ENCODE peak calls at places on chromosome X, in eight cellular contexts. D is gastrocnemius medialis, G is IMR-90, U is uterus, M is suprapubic skin, E is stomach, T is upper lobe of left lung, X is transverse colon. K is an unnamed sample. For H3K4me1, the result is how much of the 10 kb centered on the place peaks cover.

GRCh38 chrX:38649674-38650647 is 88.6 kb downstream of the TSPAN7 start:
- DNase-seq in D (peak), G (no peak), U (no peak), M (no peak), E (no peak), T (no peak), X (no peak), K (no peak)

GRCh38 chrX:1531106-1531890 is 5.7 kb downstream of the P2RY8 start:
- DNase-seq in D (no peak), G (no peak), U (no peak), M (peak), E (no peak), T (no peak), X (no peak), K (no peak)

GRCh38 chrX:2479420-2479780 is 21.4 kb downstream of the DHRSX start:
- DNase-seq in D (no peak), G (no peak), U (no peak), M (no peak), E (no peak), T (no peak), X (no peak), K (no peak)

GRCh38 chrX:63361494-63361893 is 10.4 kb upstream of the SPIN4 start:
- DNase-seq in D (no peak), G (no peak), U (no peak), M (no peak), E (no peak), T (no peak), X (no peak), K (no peak)

GRCh38 chrX:53320543-53321215 is 39.3 kb upstream of the IQSEC2 start:
- DNase-seq in D (no peak), G (no peak), U (no peak), M (no peak), E (peak), T (peak), X (peak), K (no peak)

GRCh38 chrX:14948701-14949100 is 75.5 kb downstream of the MOSPD2 start:
- DNase-seq in D (no peak), G (no peak), U (no peak), M (no peak), E (no peak), T (no peak), X (no peak), K (no peak)

GRCh38 chrX:31871989-31872388 is 800.1 kb upstream of the FTHL17 start:
- DNase-seq in D (no peak), G (no peak), U (no peak), M (no peak), E (no peak), T (no peak), X (no peak), K (no peak)

GRCh38 chrX:129957241-129958099 is 25.0 kb upstream of the BCORL1 start:
- DNase-seq in D (no peak), G (peak), U (peak), M (no peak), E (peak), T (peak), X (peak), K (peak)

GRCh38 chrX:78665286-78665685 is 6.2 kb upstream of the RTL3 start:
- DNase-seq in D (no peak), G (no peak), U (no peak), M (no peak), E (no peak), T (no peak), X (no peak), K (no peak)

GRCh38 chrX:153870288-153870690 is 15.7 kb downstream of the L1CAM start:
- DNase-seq in D (no peak), G (no peak), U (no peak), M (no peak), E (no peak), T (no peak), X (no peak), K (no peak)

GRCh38 chrX:3514996-3515395 is 168.5 kb upstream of the MXRA5 start:
- DNase-seq in D (no peak), G (peak), U (no peak), M (no peak), E (no peak), T (no peak), X (no peak), K (no peak)

GRCh38 chrX:80511969-80512760 is 91.9 kb downstream of the TENT5D start:
- DNase-seq in D (no peak), G (no peak), U (no peak), M (no peak), E (no peak), T (no peak), X (no peak), K (no peak)

GRCh38 chrX:429266-429825 is 42.6 kb upstream of the PPP2R3B start:
- DNase-seq in D (no peak), G (no peak), U (no peak), M (no peak), E (no peak), T (no peak), X (no peak), K (no peak)

GRCh38 chrX:427812-428725 is 41.4 kb upstream of the PPP2R3B start:
- DNase-seq in D (no peak), G (no peak), U (no peak), M (no peak), E (no peak), T (no peak), X (no peak), K (no peak)

GRCh38 chrX:425056-425455 is 38.3 kb upstream of the PPP2R3B start:
- DNase-seq in D (no peak), G (no peak), U (no peak), M (no peak), E (no peak), T (no peak), X (no peak), K (no peak)

GRCh38 chrX:431032-431431 is 44.3 kb upstream of the PPP2R3B start:
- DNase-seq in D (no peak), G (no peak), U (no peak), M (no peak), E (no peak), T (no peak), X (no peak), K (no peak)

GRCh38 chrX:426881-427280 is 40.2 kb upstream of the PPP2R3B start:
- DNase-seq in D (no peak), G (no peak), U (no peak), M (no peak), E (no peak), T (no peak), X (no peak), K (no peak)
- TF ChIP-seq POLR2A in D (no peak), G (no peak), U (no peak), M (no peak), E (no peak), T (no peak), X (no peak), K (no peak)

GRCh38 chrX:136259543-136259942 is 8.3 kb upstream of the MAP7D3 start:
- DNase-seq in D (no peak), G (peak), U (no peak), M (no peak), E (no peak), T (no peak), X (no peak), K (no peak)

GRCh38 chrX:136260801-136261200 is 9.6 kb upstream of the MAP7D3 start:
- DNase-seq in D (no peak), G (peak), U (no peak), M (no peak), E (no peak), T (no peak), X (no peak), K (no peak)

GRCh38 chrX:136262241-136262640 is 11.0 kb upstream of the MAP7D3 start:
- DNase-seq in D (no peak), G (no peak), U (no peak), M (no peak), E (no peak), T (no peak), X (no peak), K (no peak)

GRCh38 chrX:136261316-136261715 is 10.1 kb upstream of the MAP7D3 start:
- DNase-seq in D (no peak), G (peak), U (no peak), M (no peak), E (no peak), T (no peak), X (no peak), K (no peak)

GRCh38 chrX:136258951-136259350 is 7.8 kb upstream of the MAP7D3 start:
- DNase-seq in D (no peak), G (no peak), U (no peak), M (no peak), E (no peak), T (no peak), X (no peak), K (no peak)
- H3K4me1 ChIP-seq in D (under half), G (under half), U (under half), M (under half), E (under half), T (under half), X (under half), K (under half)

DNA sequence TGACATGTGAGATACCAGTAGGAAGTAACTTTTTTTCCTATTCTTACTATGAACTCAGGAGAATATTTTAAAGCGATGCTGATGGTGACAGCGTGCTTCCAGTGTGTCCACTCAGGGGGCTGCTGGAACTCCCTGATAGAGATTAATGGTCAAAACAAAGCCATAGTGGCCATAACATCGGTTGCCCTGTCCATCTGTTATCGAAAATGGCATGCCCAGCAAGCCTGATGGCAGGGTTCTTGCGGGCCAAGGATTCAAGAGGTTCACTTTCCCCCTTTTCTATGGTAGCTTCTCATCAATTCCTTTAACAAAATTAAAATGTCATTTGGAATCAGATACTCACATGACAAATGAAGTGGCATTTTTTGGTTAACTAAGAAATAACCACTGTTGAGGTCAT is 46.5 kb downstream of the PTCHD1 start:
- DNase-seq in D (no peak), G (no peak), U (no peak), M (no peak), E (no peak), T (no peak), X (no peak), K (no peak)
- TF ChIP-seq POLR2A in D (no peak), G (no peak), U (no peak), M (no peak), E (no peak), T (no peak), X (no peak), K (no peak)

GRCh38 chrX:57596109-57596870 is 4.5 kb downstream of the ZXDB start:
- DNase-seq in D (no peak), G (no peak), U (no peak), M (no peak), E (no peak), T (no peak), X (no peak), K (no peak)

GRCh38 chrX:57595381-57595811 is 3.6 kb downstream of the ZXDB start:
- DNase-seq in D (no peak), G (peak), U (peak), M (no peak), E (no peak), T (no peak), X (no peak), K (no peak)
- H3K4me1 ChIP-seq in D (under half), G (under half), U (under half), M (under half), E (under half), T (under half), X (under half), K (under half)

DNA sequence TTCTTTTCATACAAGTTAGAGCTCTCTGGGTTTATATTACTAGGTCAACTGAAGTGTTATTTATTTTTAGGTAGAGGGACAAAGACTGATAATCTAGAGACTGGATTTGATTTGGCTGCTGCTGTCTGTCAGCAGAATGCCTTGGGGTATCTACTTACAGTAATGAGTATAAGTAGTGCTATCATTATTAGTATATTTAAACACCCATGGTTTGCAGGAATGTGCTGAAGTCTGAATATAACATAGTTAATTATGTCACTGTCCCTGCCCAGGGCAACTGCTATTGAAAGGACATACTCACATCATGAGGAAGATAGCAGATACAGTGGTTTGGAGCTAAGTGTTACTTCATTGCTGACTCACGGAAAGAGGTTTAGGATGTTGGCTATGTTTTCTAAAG is 76.2 kb downstream of the PRRG1 start:
- DNase-seq in D (peak), G (peak), U (no peak), M (no peak), E (no peak), T (no peak), X (no peak), K (no peak)
- TF ChIP-seq POLR2A in D (no peak), G (no peak), U (no peak), M (no peak), E (no peak), T (no peak), X (no peak), K (no peak)

GRCh38 chrX:104193485-104193884 is 27.2 kb downstream of the FAM199X start:
- DNase-seq in D (no peak), G (peak), U (no peak), M (no peak), E (no peak), T (no peak), X (no peak), K (no peak)

GRCh38 chrX:104195489-104196084 is 29.3 kb downstream of the FAM199X start:
- DNase-seq in D (no peak), G (peak), U (no peak), M (no peak), E (no peak), T (no peak), X (no peak), K (no peak)

GRCh38 chrX:104189862-104190261 is 23.6 kb downstream of the FAM199X start:
- DNase-seq in D (no peak), G (no peak), U (no peak), M (no peak), E (no peak), T (no peak), X (no peak), K (no peak)

DNA sequence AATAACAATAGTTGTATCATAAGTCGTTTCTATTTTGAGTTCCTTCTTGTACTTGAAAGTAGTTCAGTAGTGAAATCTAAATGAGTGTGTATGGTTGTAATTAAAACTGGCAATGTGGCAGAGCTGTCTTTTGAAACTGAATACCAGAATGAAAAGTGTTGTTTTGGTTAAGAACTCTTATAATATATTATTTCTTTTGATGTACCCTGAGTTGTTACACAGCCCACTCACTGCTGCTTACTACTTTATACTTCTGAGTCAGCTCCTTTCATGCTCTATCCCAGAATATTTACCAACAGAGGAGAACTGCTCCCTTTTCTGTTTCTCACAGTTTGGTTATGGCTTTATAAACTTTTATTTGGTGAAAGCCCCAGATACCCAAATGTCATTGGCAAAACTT is 28.8 kb downstream of the FAM199X start:
- DNase-seq in D (no peak), G (no peak), U (no peak), M (no peak), E (no peak), T (no peak), X (no peak), K (no peak)
- H3K4me1 ChIP-seq in D (under half), G (under half), U (under half), M (under half), E (under half), T (under half), X (under half), K (under half)

GRCh38 chrX:120629667-120630537 is at the start of gene C1GALT1C1:
- DNase-seq in D (peak), G (peak), U (peak), M (peak), E (peak), T (peak), X (peak), K (peak)
- TF ChIP-seq POLR2A in D (peak), G (peak), U (peak), M (no peak), E (no peak), T (no peak), X (peak), K (peak)

DNA sequence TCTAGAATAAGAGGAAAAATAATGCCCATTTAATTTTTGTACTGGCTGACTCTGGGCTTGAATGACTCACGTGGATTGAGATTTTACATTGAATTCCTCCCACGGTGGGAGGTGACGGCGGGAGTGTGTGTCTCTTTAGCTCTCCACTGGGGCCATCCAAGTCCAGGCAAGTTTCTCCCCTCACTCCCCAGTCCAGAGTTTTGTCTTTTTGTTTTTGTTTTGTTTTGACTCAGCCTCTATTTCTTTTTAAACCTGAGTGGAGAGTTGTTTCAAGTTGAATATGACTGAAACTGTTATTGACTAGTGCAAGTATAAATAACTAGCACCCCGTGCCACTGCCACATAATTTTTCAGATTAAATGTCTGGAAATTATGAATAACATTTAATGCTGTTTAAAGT is 13.6 kb downstream of the CHST7 start:
- DNase-seq in D (no peak), G (peak), U (no peak), M (no peak), E (no peak), T (no peak), X (no peak), K (no peak)
- H3K4me1 ChIP-seq in D (under half), G (under half), U (under half), M (under half), E (under half), T (under half), X (under half), K (half or more)

K was measured in esophagus squamous epithelium.